ENCODE peak calls at places on chromosomes 1 and 21, in five cellular contexts. U is GM06990, V is upper lobe of right lung, I is breast epithelium, G is heart left ventricle. Z is an unnamed sample.

GRCh38 chr1:100414693-100415092 is 62.4 kb downstream of the CDC14A start:
- DNase-seq in G (no peak), U (no peak), I (no peak), V (no peak), Z (no peak)

GRCh38 chr1:203408485-203409229 is 57.7 kb upstream of the FMOD start:
- DNase-seq in G (peak; percentile 83), I (peak; percentile 75), V (no peak), U (no peak), Z (no peak)

GRCh38 chr1:66685670-66686069 is 66.6 kb upstream of the DYNLT5 start:
- DNase-seq in V (no peak), I (no peak), U (no peak), G (no peak), Z (no peak)

GRCh38 chr1:214901718-214902117 is 180.8 kb upstream of the KCNK2 start:
- DNase-seq in I (no peak), V (no peak), U (no peak), G (no peak), Z (no peak)

GRCh38 chr1:109873278-109874175 is 37.1 kb upstream of the CSF1 start:
- DNase-seq in G (no peak), U (no peak), I (no peak), V (no peak), Z (no peak)

GRCh38 chr1:202586018-202586821 is 124.0 kb downstream of the SYT2 start:
- DNase-seq in V (no peak), G (peak; percentile 45), I (peak; percentile 58), U (no peak), Z (peak; percentile 63)

GRCh38 chr1:240190881-240191385 is 99.2 kb downstream of the FMN2 start:
- DNase-seq in I (no peak), V (no peak), G (no peak), U (no peak), Z (peak; percentile 14)

GRCh38 chr1:147388969-147389368 is 146.5 kb downstream of the CHD1L start:
- DNase-seq in V (no peak), G (no peak), U (no peak), I (no peak), Z (no peak)

GRCh38 chr1:20993716-20994115 is 183.0 kb downstream of the EIF4G3 start:
- DNase-seq in G (no peak), U (no peak), V (no peak), I (no peak), Z (no peak)

GRCh38 chr1:173355281-173356031 is 121.7 kb upstream of the PRDX6 start:
- DNase-seq in U (peak; percentile 57), V (no peak), I (no peak), G (no peak), Z (peak; percentile 65)

GRCh38 chr1:39508857-39509305 is 17.4 kb downstream of the BMP8A start:
- DNase-seq in I (no peak), U (peak; percentile 68), V (no peak), G (no peak), Z (no peak)

GRCh38 chr1:19618428-19618827 is 25.7 kb upstream of the NBL1 start:
- DNase-seq in G (no peak), U (no peak), I (no peak), V (no peak), Z (no peak)

GRCh38 chr1:115647507-115647906 is 5.7 kb downstream of the VANGL1 start:
- DNase-seq in V (no peak), I (no peak), G (no peak), U (no peak), Z (peak; percentile 44)

GRCh38 chr1:226309398-226310122 is 596 bp upstream of the LIN9 start:
- DNase-seq in V (no peak), I (no peak), U (no peak), G (peak; percentile 43), Z (peak; percentile 27)

GRCh38 chr1:230231739-230232075 is 164.7 kb downstream of the GALNT2 start:
- DNase-seq in I (no peak), U (no peak), G (peak; percentile 56), V (peak; percentile 89), Z (no peak)

GRCh38 chr1:239930646-239931262 is 160.9 kb upstream of the FMN2 start:
- DNase-seq in I (no peak), U (no peak), G (no peak), V (no peak), Z (no peak)

GRCh38 chr21:37227071-37228002 is 39.8 kb downstream of the VPS26C start:
- DNase-seq in U (no peak), I (no peak), V (no peak), G (no peak), Z (no peak)

GRCh38 chr1:109490934-109491302 is 3.0 kb upstream of the CYB561D1 start:
- DNase-seq in U (no peak), I (no peak), V (no peak), G (peak; percentile 45), Z (no peak)

GRCh38 chr1:114510235-114511047 is 562 bp downstream of the TRIM33 start:
- DNase-seq in U (no peak), G (peak; percentile 50), V (peak; percentile 79), I (peak; percentile 56), Z (peak; percentile 55)

GRCh38 chr1:8211251-8211619 is 106.7 kb upstream of the SLC45A1 start:
- DNase-seq in G (no peak), V (no peak), U (no peak), I (no peak), Z (no peak)

GRCh38 chr1:26530540-26530897 is 958 bp downstream of the RPS6KA1 start:
- DNase-seq in I (no peak), G (no peak), V (no peak), U (no peak), Z (no peak)

GRCh38 chr1:57867001-57867400 is 443.1 kb upstream of the DAB1 start:
- DNase-seq in V (no peak), U (no peak), I (no peak), G (no peak), Z (no peak)

GRCh38 chr1:168312718-168313604 is 32.3 kb downstream of the TBX19 start:
- DNase-seq in I (no peak), V (no peak), U (no peak), G (no peak), Z (peak; percentile 15)

GRCh38 chr1:201587729-201588128 is 48.8 kb downstream of the NAV1 start:
- DNase-seq in U (no peak), G (no peak), V (no peak), I (no peak), Z (no peak)

GRCh38 chr1:232998646-232999045 is 48.2 kb downstream of the NTPCR start:
- DNase-seq in I (no peak), U (no peak), G (no peak), V (no peak), Z (no peak)

GRCh38 chr1:232999960-233000625 is 49.7 kb downstream of the NTPCR start:
- DNase-seq in V (no peak), U (no peak), I (no peak), G (peak; percentile 56), Z (no peak)

GRCh38 chr1:232996143-232996542 is 45.7 kb downstream of the NTPCR start:
- DNase-seq in I (no peak), V (no peak), G (no peak), U (no peak), Z (no peak)

GRCh38 chr1:232995189-232995588 is 44.8 kb downstream of the NTPCR start:
- DNase-seq in U (no peak), G (no peak), I (no peak), V (no peak), Z (no peak)

DNA sequence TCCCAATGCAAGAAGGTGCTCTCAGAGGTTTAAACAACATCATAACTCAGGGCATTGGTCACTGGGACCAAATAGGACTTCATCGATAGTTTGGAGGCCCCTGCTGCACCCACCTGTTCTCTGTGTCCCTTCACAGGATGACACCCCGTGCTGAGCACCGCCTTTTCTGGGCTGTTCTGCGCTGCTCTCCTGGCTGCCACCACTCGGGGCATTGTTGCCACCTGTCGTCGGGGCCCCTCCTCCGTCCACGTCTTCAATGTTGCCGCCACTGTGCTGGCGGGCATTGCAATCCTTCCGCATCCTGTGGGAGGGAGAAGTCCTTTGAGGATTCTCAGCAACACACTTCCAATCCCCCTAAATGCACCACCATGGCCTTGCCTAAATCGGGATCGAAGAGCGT is 47.7 kb downstream of the NTPCR start:
- DNase-seq in G (no peak), U (no peak), I (no peak), V (no peak), Z (no peak)
- TF ChIP-seq CTCF in G (no peak), U (no peak), I (no peak), V (no peak), Z (no peak)

DNA sequence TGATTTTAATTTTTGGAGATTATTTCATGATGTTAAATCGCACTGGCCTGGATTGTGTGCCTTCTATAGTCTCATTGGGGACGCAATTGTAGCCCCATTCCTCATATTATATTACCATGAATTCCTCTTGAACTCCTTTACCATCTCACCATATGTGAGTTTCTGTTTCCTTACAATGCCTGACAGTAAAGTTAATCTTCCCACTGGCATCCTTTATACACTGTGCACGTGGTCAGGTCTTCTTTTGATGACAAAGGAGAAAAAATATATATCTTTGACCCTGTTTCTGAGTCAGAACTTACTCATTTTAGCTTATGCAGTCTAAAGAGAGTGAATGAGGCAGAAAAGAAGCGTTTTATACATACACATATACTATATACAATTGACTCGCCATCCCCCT is 774 bp upstream of the ABL2 start:
- DNase-seq in G (no peak), U (no peak), V (no peak), I (no peak), Z (no peak)
- H3K4me3 ChIP-seq in G (peak overlapping the region; percentile 98), U (peak overlapping the region; percentile 89), V (peak overlapping the region; percentile 98), I (peak overlapping the region; percentile 85), Z (peak overlapping the region; percentile 81)

GRCh38 chr1:154865442-154866256 is 4.4 kb downstream of the KCNN3 start:
- DNase-seq in V (no peak), U (no peak), I (no peak), G (peak; percentile 16), Z (no peak)

GRCh38 chr1:154863702-154864174 is 6.3 kb downstream of the KCNN3 start:
- DNase-seq in G (peak; percentile 48), U (peak; percentile 86), V (no peak), I (no peak), Z (peak; percentile 93)

GRCh38 chr1:154861607-154862094 is 8.4 kb downstream of the KCNN3 start:
- DNase-seq in U (no peak), I (no peak), V (no peak), G (peak; percentile 25), Z (no peak)

GRCh38 chr1:154864189-154864985 is 5.7 kb downstream of the KCNN3 start:
- DNase-seq in V (no peak), U (no peak), G (peak; percentile 17), I (no peak), Z (peak; percentile 50)

DNA sequence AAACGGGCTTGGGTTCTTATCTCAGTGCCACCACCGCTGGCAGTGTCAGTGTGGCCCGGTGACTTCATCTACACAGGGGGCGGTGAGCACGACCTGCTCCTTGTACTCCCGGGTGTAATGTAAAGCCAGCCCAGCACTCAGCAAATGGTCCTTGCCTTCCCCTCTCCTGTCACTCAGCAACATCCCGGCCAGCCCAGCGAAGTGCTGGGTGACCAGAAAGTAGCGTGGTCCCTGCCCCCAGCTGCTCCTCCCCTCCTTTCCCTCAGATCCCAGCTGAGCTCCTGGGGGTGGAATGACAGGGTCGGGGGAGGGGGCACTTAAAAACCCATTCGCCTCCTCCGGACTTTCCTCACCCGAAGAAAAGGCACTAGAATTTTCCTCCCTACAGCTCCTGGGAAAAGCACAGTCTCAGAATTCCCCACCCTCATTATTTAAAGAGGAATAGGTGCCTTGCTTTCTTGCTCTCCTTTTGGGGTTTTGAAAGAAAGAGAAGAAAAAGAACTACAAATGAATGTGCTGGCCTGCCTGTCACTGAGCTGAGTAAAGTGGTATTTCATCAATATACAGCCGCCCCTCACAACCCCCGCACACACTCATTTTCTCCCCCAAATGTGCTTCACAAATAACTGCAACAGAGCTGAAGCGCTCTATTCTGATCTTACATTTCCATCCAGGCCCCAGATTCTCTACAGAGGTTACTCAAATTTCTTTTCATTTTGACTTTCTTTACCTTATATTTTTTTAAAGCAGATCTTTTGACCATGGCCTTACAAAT is 7.0 kb downstream of the KCNN3 start:
- DNase-seq in U (no peak), G (peak; percentile 27), V (no peak), I (no peak), Z (no peak)
- TF ChIP-seq CTCF in U (no peak), G (no peak), V (no peak), I (no peak), Z (no peak)

GRCh38 chr21:33025471-33026298 is at the start of gene OLIG2:
- DNase-seq in G (no peak), U (no peak), V (no peak), I (no peak), Z (no peak)
- H3K4me3 ChIP-seq in G (peak within 1 kb of the TSS; percentile 16), U (no peak within 1 kb of the TSS), V (no peak within 1 kb of the TSS), I (no peak within 1 kb of the TSS), Z (no peak within 1 kb of the TSS)